ENCODE peak calls at places on chromosomes 4 and X, in four cellular contexts. B is fibroblast of mammary gland, Z is fibroblast of villous mesenchyme, G is astrocyte. Q is an unnamed sample.
A peak's percentile ranks its signal among the peaks of the same experiment; 100 is the strongest.

GRCh38 chr4:111773858-111774257 is 371.4 kb upstream of the FAM241A start:
- DNase-seq in B (peak; percentile 5), G (no peak), Z (peak; percentile 82), Q (peak; percentile 13)

GRCh38 chr4:101227715-101228114 is 119.6 kb downstream of the PPP3CA start:
- DNase-seq in B (no peak), G (no peak), Z (no peak), Q (no peak)

GRCh38 chr4:44985152-44985551 is 258.8 kb upstream of the GNPDA2 start:
- DNase-seq in G (no peak), B (no peak), Z (no peak), Q (no peak)

GRCh38 chr4:1316537-1317168 is 27.0 kb downstream of the MAEA start:
- DNase-seq in Z (no peak), G (no peak), B (no peak), Q (no peak)

GRCh38 chr4:74000301-74000700 is 1.8 kb upstream of the CXCL5 start:
- DNase-seq in G (no peak), B (no peak), Z (no peak), Q (no peak)

GRCh38 chrX:433771-434170 is 47.1 kb upstream of the PPP2R3B start:
- DNase-seq in Z (no peak), G (no peak), B (no peak), Q (no peak)

GRCh38 chrX:74372272-74372671 is 49.0 kb upstream of the SLC16A2 start:
- DNase-seq in B (no peak), G (no peak), Z (no peak), Q (no peak)

GRCh38 chrX:144006811-144007210 is 122.9 kb downstream of the UBE2NL start:
- DNase-seq in B (peak; percentile 76), Z (peak; percentile 58), G (peak; percentile 10), Q (peak; percentile 23)

GRCh38 chr4:184028571-184028996 is 123.5 kb downstream of the STOX2 start:
- DNase-seq in B (no peak), Z (no peak), G (no peak), Q (no peak)

GRCh38 chr4:58064618-58065017 is 954.4 kb upstream of the IGFBP7 start:
- DNase-seq in Z (no peak), G (no peak), B (no peak), Q (no peak)

GRCh38 chr4:58063761-58064160 is 953.6 kb upstream of the IGFBP7 start:
- DNase-seq in G (no peak), Z (no peak), B (no peak), Q (no peak)

GRCh38 chr4:58061967-58062366 is 951.8 kb upstream of the IGFBP7 start:
- DNase-seq in Z (no peak), B (no peak), G (no peak), Q (no peak)
- TF ChIP-seq CTCF in Z (no peak), B (no peak), G (no peak), Q (no peak)

GRCh38 chr4:124851741-124852140 is 139.2 kb upstream of the ANKRD50 start:
- DNase-seq in Z (peak; percentile 7), G (no peak), B (no peak), Q (no peak)

DNA sequence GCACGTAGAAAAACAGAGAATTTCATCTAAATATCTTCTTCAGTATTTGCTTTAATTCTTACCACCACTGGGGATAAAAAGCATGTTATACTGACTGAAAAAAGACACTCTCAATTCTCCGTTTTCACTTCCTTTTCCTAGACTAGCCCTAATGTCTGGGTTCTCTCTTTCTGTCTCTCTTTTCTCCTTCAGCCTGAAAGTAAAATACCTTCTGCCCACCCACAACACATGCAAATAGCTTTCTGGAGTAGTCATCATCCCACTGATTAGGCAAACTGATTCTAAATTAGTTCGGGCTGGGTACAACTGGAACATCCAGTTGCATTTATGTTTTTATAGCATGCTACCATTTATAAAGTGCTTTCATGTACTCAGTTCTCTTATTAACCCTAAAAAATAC is 142.4 kb upstream of the ANKRD50 start:
- DNase-seq in G (peak; percentile 71), Z (peak; percentile 27), B (peak; percentile 48), Q (peak; percentile 63)
- H3K4me3 ChIP-seq in G (no peak overlapping the region), Z (no peak overlapping the region), B (no peak overlapping the region), Q (no peak overlapping the region)

DNA sequence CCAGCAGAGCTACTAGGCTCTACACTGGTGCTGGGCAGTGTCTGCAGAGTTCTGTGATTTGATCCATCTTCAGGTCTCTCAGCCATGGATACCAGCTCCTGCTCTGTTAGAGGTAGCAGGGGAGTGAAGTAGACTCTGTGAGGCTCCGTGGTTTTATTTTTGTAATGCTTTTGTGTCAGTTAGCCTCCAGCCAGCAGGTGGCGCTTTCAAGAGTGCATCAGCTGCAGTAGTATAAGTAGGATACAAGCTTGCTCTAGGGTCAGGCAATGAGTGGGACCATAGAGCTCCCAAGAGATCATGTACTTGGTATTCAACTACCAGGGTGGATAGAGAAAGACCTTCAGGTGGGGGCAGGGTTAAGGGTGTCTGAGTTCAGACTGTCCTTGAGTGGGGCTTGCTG is 362.5 kb upstream of the TRAM1L1 start:
- DNase-seq in G (no peak), B (no peak), Z (no peak), Q (no peak)
- TF ChIP-seq CTCF in G (no peak), B (no peak), Z (no peak), Q (peak; percentile 7)

GRCh38 chr4:170398228-170398627 is 308.5 kb upstream of the AADAT start:
- DNase-seq in B (peak; percentile 30), G (no peak), Z (no peak), Q (no peak)
- H3K4me3 ChIP-seq in B (no peak overlapping the region), G (no peak overlapping the region), Z (no peak overlapping the region), Q (no peak overlapping the region)

GRCh38 chr4:154490589-154491340 is 834 bp downstream of the DCHS2 start:
- DNase-seq in B (no peak), G (no peak), Z (no peak), Q (no peak)

GRCh38 chr4:154492288-154492687 is 689 bp upstream of the DCHS2 start:
- DNase-seq in Z (no peak), G (no peak), B (no peak), Q (no peak)

GRCh38 chr4:154490261-154490588 is 1.4 kb downstream of the DCHS2 start:
- DNase-seq in B (no peak), Z (no peak), G (no peak), Q (no peak)

GRCh38 chr4:154491731-154492249 is at the start of gene DCHS2:
- DNase-seq in Z (no peak), B (no peak), G (no peak), Q (no peak)

GRCh38 chr4:154491341-154491679 is 289 bp downstream of the DCHS2 start:
- DNase-seq in G (peak; percentile 4), B (peak; percentile 15), Z (peak; percentile 16), Q (peak; percentile 30)
- TF ChIP-seq CTCF in G (no peak), B (no peak), Z (no peak), Q (no peak)

DNA sequence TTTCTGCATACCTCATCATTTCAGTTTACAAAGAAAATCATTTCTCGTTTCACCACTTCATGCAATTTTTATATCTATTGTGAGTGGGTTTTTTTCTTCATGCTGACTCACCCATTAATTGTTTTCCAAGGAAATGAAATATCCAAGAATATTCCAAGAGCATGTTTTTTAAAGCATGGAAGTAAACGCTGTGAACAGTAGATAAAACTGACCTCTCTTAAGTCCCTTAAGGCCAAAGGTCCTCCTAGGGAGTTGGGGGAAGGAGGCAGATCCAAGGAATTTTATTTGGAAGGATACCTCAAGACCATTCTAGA is 2.6 kb upstream of the APBB2 start:
- DNase-seq in B (no peak), G (no peak), Z (no peak), Q (no peak)
- H3K4me3 ChIP-seq in B (peak overlapping the region; percentile 74), G (peak overlapping the region; percentile 67), Z (peak overlapping the region; percentile 72), Q (peak overlapping the region; percentile 82)

DNA sequence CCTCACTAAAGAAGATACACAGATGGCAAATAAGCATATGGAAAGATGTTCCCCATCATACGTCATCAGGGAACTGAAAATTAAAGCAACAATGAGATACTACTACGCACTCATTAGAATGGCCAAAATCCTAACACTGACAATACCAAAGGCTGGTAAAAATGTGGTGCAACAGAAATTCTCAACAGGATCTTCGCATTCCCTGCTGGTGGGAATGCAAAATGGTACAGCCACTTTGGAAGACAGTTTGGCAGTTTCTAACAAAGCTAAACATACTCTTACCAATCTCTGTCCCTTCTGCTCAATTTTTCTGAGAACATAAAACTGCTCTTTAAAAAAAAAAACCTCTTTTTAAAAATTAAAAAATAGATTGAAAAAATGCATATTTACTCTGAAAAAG is 300.2 kb downstream of the FBXW7 start:
- DNase-seq in Z (no peak), G (no peak), B (no peak), Q (no peak)
- TF ChIP-seq CTCF in Z (no peak), G (no peak), B (no peak), Q (no peak)

Q was measured in choroid plexus epithelial cell.